ENCODE peak calls at places on chromosomes 7 and 10, in five cellular contexts. J, X, D, E and B are unnamed samples. For H3K9me3 and H3K4me1, the result is how much of the 10 kb centered on the place peaks cover.

GRCh38 chr10:21505711-21506278 is 19.7 kb downstream of the SKIDA1 start:
- DNase-seq in J (peak), X (no peak), D (no peak), E (no peak), B (peak)

GRCh38 chr10:26479766-26480492 is 41.8 kb downstream of the APBB1IP start:
- DNase-seq in J (no peak), X (no peak), D (no peak), E (peak), B (no peak)

GRCh38 chr10:84540617-84541288 is 212.4 kb downstream of the CCSER2 start:
- DNase-seq in J (peak), X (peak), D (peak), E (peak), B (peak)

GRCh38 chr7:81366546-81366945 is 403.3 kb downstream of the HGF start:
- DNase-seq in J (no peak), X (no peak), D (peak), E (no peak), B (no peak)

GRCh38 chr10:87775766-87776165 is 42.3 kb downstream of the ATAD1 start:
- DNase-seq in J (no peak), X (no peak), D (peak), E (no peak), B (no peak)

GRCh38 chr10:93612237-93612636 is at the start of gene PDE6C:
- DNase-seq in J (no peak), X (no peak), D (no peak), E (no peak), B (no peak)

GRCh38 chr10:104243567-104243966 is 11.1 kb upstream of the GSTO1 start:
- DNase-seq in J (no peak), X (no peak), D (no peak), E (no peak), B (no peak)

GRCh38 chr10:122587099-122587725 is 26.7 kb downstream of the DMBT1 start:
- DNase-seq in J (no peak), X (no peak), D (no peak), E (no peak), B (no peak)

GRCh38 chr10:8146650-8147049 is 92.2 kb downstream of the GATA3 start:
- DNase-seq in J (no peak), X (no peak), D (peak), E (no peak), B (no peak)

GRCh38 chr7:141675431-141676210 is 26.3 kb downstream of the DENND11 start:
- DNase-seq in J (no peak), X (no peak), D (peak), E (no peak), B (no peak)

GRCh38 chr10:88623835-88624234 is 37.3 kb downstream of the LIPJ start:
- DNase-seq in J (no peak), X (no peak), D (no peak), E (no peak), B (no peak)

GRCh38 chr7:34748244-34749039 is 90.4 kb downstream of the NPSR1 start:
- DNase-seq in J (peak), X (peak), D (peak), E (peak), B (peak)

GRCh38 chr7:44867073-44867990 is 18.0 kb downstream of the PURB start:
- DNase-seq in J (no peak), X (no peak), D (peak), E (no peak), B (peak)

GRCh38 chr10:73228247-73228646 is 18.8 kb downstream of the DNAJC9 start:
- DNase-seq in J (no peak), X (no peak), D (no peak), E (no peak), B (no peak)

GRCh38 chr10:9302142-9302746 is 1247.8 kb downstream of the GATA3 start:
- DNase-seq in J (no peak), X (no peak), D (peak), E (peak), B (peak)

GRCh38 chr10:43193496-43194080 is 55.3 kb downstream of the CSGALNACT2 start:
- DNase-seq in J (peak), X (no peak), D (no peak), E (no peak), B (no peak)

GRCh38 chr7:78134256-78134655 is 335.7 kb downstream of the PHTF2 start:
- DNase-seq in J (no peak), X (no peak), D (peak), E (peak), B (peak)

GRCh38 chr7:8536431-8536830 is 103.0 kb downstream of the NXPH1 start:
- DNase-seq in J (no peak), X (no peak), D (no peak), E (no peak), B (peak)

GRCh38 chr7:102044984-102045673 is 227.7 kb downstream of the CUX1 start:
- DNase-seq in J (no peak), X (no peak), D (peak), E (no peak), B (no peak)

GRCh38 chr10:5943536-5943935 is 33.8 kb downstream of the IL15RA start:
- DNase-seq in J (peak), X (peak), D (peak), E (peak), B (peak)

GRCh38 chr7:47580175-47580701 is 1.7 kb downstream of the TNS3 start:
- DNase-seq in J (no peak), X (no peak), D (no peak), E (peak), B (no peak)

GRCh38 chr7:5567810-5568209 is 144.2 kb upstream of the TNRC18 start:
- DNase-seq in J (no peak), X (no peak), D (no peak), E (no peak), B (no peak)

GRCh38 chr7:143395187-143396149 is 13.2 kb downstream of the EPHA1 start:
- DNase-seq in J (peak), X (peak), D (no peak), E (peak), B (peak)

GRCh38 chr10:11425288-11425595 is 186.2 kb downstream of the USP6NL start:
- DNase-seq in J (no peak), X (no peak), D (peak), E (no peak), B (no peak)

GRCh38 chr7:71473366-71473967 is 341.5 kb downstream of the GALNT17 start:
- DNase-seq in J (no peak), X (no peak), D (no peak), E (no peak), B (no peak)

GRCh38 chr7:100493476-100494264 is 9.9 kb downstream of the NYAP1 start:
- DNase-seq in J (no peak), X (no peak), D (no peak), E (peak), B (no peak)

GRCh38 chr10:99232357-99232999 is 3.2 kb downstream of the HPSE2 start:
- DNase-seq in J (no peak), X (peak), D (no peak), E (no peak), B (peak)

GRCh38 chr7:77799078-77799964 is 748 bp downstream of the PHTF2 start:
- DNase-seq in J (peak), X (peak), D (peak), E (peak), B (peak)

GRCh38 chr10:133608855-133609254 is 17.7 kb downstream of the FRG2B start:
- DNase-seq in J (no peak), X (no peak), D (no peak), E (peak), B (peak)

GRCh38 chr7:91083855-91084644 is 180.2 kb upstream of the FZD1 start:
- DNase-seq in J (no peak), X (no peak), D (no peak), E (no peak), B (peak)

GRCh38 chr10:34290412-34291082 is 524.5 kb downstream of the PARD3 start:
- DNase-seq in J (no peak), X (no peak), D (peak), E (no peak), B (no peak)

GRCh38 chr7:108014747-108015682 is 12.1 kb upstream of the LAMB1 start:
- DNase-seq in J (no peak), X (no peak), D (peak), E (peak), B (no peak)

GRCh38 chr7:138308116-138308515 is 151.9 kb upstream of the TRIM24 start:
- DNase-seq in J (no peak), X (no peak), D (no peak), E (no peak), B (no peak)

GRCh38 chr7:33716581-33717477 is 188.5 kb upstream of the BMPER start:
- DNase-seq in J (no peak), X (no peak), D (peak), E (peak), B (peak)

GRCh38 chr10:132351611-132352010 is 19.6 kb downstream of the LRRC27 start:
- DNase-seq in J (no peak), X (no peak), D (no peak), E (no peak), B (no peak)

GRCh38 chr10:101301111-101301731 is 52.7 kb upstream of the BTRC start:
- DNase-seq in J (no peak), X (peak), D (no peak), E (peak), B (peak)

DNA sequence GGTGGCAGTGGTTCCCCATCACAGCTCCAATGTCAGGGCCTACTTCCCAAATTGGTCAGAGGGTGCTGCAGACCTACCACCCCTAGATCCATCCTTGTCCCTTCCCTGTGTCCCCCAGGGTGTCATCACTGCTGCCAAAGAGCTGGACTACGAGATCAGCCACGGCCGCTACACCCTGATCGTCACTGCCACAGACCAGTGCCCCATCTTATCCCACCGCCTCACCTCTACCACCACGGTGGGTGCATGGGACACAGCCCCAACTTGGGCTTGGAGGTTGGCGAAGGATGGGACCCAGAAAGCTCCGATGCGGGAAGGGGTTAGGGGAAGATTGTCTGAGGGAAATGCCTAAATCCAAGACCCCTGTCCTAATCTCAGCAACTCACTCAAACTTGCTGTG is 4.8 kb upstream of the VSIR start:
- DNase-seq in J (no peak), X (no peak), D (no peak), E (no peak), B (no peak)
- H3K9me3 ChIP-seq in J (under half), X (under half), D (under half), E (under half), B (under half)

DNA sequence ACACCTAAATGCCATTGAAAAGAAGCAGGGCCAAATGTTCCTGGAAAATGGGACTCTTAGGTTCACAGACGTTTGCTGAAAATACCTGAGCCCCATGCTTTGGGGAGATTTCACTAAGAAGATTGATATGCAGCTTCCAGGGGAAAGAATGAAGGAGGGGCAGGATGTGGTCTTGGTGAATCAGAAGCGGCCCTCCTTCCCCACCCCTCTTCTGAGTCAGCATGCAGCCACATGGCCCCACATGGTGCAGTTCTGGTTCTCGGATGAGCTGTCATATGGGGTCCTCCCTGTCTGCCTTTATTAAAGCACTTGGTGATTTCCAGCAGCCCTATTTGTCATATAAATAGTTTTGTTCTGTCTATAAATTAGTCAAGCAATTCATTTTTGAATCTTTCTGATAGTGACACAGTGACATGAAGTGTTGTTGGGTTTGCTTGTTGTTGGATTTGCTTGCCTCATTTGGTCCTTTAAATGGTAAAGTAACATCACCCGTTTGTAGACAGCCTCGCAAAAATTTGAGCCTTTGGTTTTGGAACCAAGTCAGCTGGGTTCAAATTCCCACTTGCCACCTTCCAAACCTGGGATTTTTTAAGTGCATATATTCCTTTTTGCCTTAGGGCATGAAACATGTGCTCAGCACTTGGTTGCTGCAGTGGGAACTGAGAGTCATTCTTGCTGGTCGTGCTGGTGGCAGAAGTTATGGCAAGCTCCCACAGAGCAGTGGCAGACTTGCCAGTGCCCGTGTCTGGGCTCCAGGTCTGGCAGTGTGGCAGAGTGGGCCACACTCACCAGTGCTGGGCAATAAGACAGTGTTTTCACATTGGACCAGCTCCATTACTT is 68.1 kb upstream of the CDK6 start:
- DNase-seq in J (no peak), X (no peak), D (peak), E (peak), B (peak)
- H3K27ac ChIP-seq in J (no peak), X (no peak), D (peak), E (no peak), B (no peak)

DNA sequence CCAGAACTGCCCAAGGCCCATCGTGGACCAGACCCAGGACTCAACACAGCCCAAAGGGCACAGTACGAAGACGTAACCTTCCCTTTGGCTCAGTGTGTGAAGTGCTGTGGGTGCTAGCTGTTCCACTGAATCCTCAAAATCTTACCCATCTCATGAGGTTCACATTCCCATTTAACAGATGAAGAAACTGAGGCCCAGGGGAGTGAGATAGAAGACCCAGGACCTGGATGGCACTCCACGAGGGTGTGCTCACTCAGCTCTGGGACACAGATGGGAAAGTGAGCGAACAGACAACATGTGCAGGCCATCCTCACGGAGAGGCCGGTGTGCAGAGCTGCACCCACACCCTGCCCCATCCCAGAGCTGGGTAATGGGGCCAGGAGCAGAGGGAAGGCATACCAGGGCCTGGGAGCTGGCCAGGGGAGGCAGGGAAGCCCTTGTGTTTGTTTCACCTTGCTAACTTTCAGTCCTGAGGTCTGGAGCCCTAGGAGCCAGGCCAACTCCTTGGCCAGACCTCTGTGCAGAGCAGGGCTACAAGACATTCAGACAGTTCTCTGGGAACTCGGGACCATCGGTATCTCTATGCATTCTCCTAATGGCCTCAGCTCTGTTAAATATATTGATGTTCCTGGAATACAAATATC is 100.3 kb upstream of the ZMIZ1 start:
- DNase-seq in J (no peak), X (no peak), D (no peak), E (no peak), B (no peak)
- H3K4me1 ChIP-seq in J (under half), X (under half), D (under half), E (under half), B (under half)

DNA sequence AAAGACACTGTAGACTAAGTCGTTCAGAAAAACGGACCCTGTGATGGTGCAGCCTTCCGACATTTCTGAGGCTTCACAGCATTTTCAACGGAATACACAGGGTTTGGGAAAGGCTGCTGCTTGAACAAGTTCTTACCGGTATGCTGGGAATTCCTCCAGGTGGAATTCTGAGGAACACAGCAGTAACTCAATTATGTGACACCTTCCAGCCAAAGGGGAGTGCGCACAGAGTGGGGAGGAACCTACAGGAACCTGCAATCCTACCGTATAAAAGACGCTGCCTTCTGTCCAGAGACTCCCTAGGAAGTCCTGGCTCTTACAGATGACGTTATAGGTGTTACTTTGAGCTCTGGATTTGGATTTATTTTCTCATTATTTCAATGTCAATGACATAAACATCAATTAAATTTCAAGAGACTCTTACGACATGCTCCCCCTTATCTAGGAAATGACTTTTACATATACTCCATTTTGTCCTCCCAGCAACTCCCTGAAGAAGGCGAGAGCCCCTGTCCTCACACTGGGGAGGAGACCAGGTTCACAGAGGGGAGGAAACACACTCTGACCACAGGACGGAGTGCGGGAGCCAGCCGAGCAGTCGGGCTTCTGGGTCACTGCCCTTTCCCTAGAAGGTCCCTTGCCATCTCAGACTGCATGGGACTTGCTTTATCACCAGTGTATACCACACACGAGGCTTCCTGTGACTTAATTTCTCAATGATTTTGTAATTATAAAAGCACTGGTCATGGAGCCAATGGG is 27.9 kb downstream of the VIPR2 start:
- DNase-seq in J (no peak), X (no peak), D (no peak), E (no peak), B (no peak)
- H3K9me3 ChIP-seq in J (under half), X (under half), D (under half), E (under half), B (under half)

GRCh38 chr10:32929634-32930033 is 28.4 kb downstream of the ITGB1 start:
- DNase-seq in J (no peak), X (no peak), D (peak), E (no peak), B (no peak)
- H3K27ac ChIP-seq in J (no peak), X (no peak), D (peak), E (no peak), B (no peak)

DNA sequence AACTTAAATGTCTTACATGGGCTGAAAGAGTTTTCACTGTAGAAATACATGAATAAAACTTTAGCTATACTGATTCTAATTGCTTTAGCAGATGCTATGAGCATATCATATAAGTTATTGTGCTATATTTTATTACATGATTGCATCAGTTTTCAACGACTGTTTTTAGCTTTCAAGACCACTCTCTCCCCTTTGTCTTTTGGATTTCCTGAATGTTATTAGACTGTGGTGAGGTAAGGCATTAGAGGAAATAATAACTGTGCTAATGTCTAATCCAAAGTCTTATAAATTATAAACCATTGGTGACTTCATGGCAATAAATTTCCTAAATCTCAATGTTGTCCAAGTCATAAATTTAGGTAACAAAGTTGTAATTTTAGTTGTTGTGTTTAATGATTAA is 124.5 kb downstream of the SEMA3A start:
- DNase-seq in J (no peak), X (no peak), D (no peak), E (no peak), B (no peak)
- H3K4me1 ChIP-seq in J (under half), X (under half), D (under half), E (under half), B (under half)